ENCODE peak calls at places on chromosomes 5 and 9, in ten cellular contexts. K is body of pancreas; S is CD8-positive, alpha-beta memory T cell; U is kidney; R is aorta; Z is heart right ventricle; C is psoas muscle; M is right atrium auricular region; V is tibial artery; O is HAP-1. E is an unnamed sample. For H3K4me1 and H3K9me3, the result is how much of the 10 kb centered on the place peaks cover.

GRCh38 chr5:66742083-66742895 is 146.1 kb downstream of the MAST4 start:
- DNase-seq in K (peak), S (no peak), U (no peak), R (no peak), Z (peak), C (no peak), M (no peak), V (no peak), O (peak), E (no peak)

GRCh38 chr5:176716320-176716719 is 69.0 kb downstream of the TSPAN17 start:
- DNase-seq in K (no peak), S (no peak), U (no peak), R (no peak), Z (no peak), C (no peak), M (no peak), V (no peak), O (no peak), E (peak)

GRCh38 chr5:137761020-137761516 is 6.9 kb upstream of the HNRNPA0 start:
- DNase-seq in K (no peak), S (no peak), U (no peak), R (no peak), Z (no peak), C (no peak), M (no peak), V (no peak), O (no peak), E (no peak)

GRCh38 chr9:137172907-137173794 is 1.3 kb upstream of the TMEM210 start:
- DNase-seq in K (no peak), S (no peak), U (no peak), R (no peak), Z (no peak), C (no peak), M (no peak), V (no peak), O (no peak), E (no peak)

GRCh38 chr9:3916420-3916819 is 383.4 kb downstream of the GLIS3 start:
- DNase-seq in K (no peak), S (no peak), U (no peak), R (no peak), Z (no peak), C (no peak), M (no peak), V (no peak), O (peak), E (no peak)

GRCh38 chr5:86152988-86153560 is 464.7 kb upstream of the COX7C start:
- DNase-seq in K (no peak), S (no peak), U (no peak), R (no peak), Z (no peak), C (no peak), M (no peak), V (no peak), O (no peak), E (no peak)

GRCh38 chr5:103298557-103298956 is 40.0 kb downstream of the MACIR start:
- DNase-seq in K (no peak), S (no peak), U (no peak), R (no peak), Z (no peak), C (no peak), M (no peak), V (no peak), O (peak), E (no peak)

GRCh38 chr9:136551401-136552116 is 5.7 kb upstream of the NOTCH1 start:
- DNase-seq in K (peak), S (no peak), U (peak), R (peak), Z (peak), C (peak), M (peak), V (peak), O (peak), E (no peak)

GRCh38 chr5:63774939-63775338 is 187.3 kb downstream of the HTR1A start:
- DNase-seq in K (no peak), S (no peak), U (no peak), R (no peak), Z (no peak), C (no peak), M (no peak), V (no peak), O (no peak), E (no peak)

GRCh38 chr5:9692576-9692975 is 62.4 kb upstream of the TAS2R1 start:
- DNase-seq in K (no peak), S (no peak), U (no peak), R (no peak), Z (no peak), C (no peak), M (no peak), V (no peak), O (no peak), E (no peak)

GRCh38 chr5:173643964-173644363 is 27.5 kb upstream of the BOD1 start:
- DNase-seq in K (peak), S (no peak), U (no peak), R (no peak), Z (no peak), C (no peak), M (no peak), V (no peak), O (no peak), E (peak)

GRCh38 chr5:151556808-151557207 is 34.3 kb downstream of the FAT2 start:
- DNase-seq in K (no peak), S (no peak), U (no peak), R (no peak), Z (no peak), C (no peak), M (no peak), V (no peak), O (no peak), E (no peak)

GRCh38 chr9:36868591-36869282 is 165.3 kb downstream of the PAX5 start:
- DNase-seq in K (no peak), S (no peak), U (no peak), R (no peak), Z (no peak), C (no peak), M (no peak), V (no peak), O (no peak), E (no peak)

GRCh38 chr5:15807861-15808260 is 307.9 kb downstream of the FBXL7 start:
- DNase-seq in K (no peak), S (no peak), U (no peak), R (no peak), Z (peak), C (peak), M (no peak), V (no peak), O (no peak), E (peak)

GRCh38 chr9:123335227-123335985 is 20.6 kb upstream of the CRB2 start:
- DNase-seq in K (peak), S (no peak), U (no peak), R (no peak), Z (no peak), C (no peak), M (no peak), V (no peak), O (peak), E (peak)

GRCh38 chr9:123327697-123328100 is 28.3 kb upstream of the CRB2 start:
- DNase-seq in K (peak), S (no peak), U (no peak), R (no peak), Z (no peak), C (no peak), M (no peak), V (no peak), O (no peak), E (no peak)

GRCh38 chr9:123334639-123335038 is 21.4 kb upstream of the CRB2 start:
- DNase-seq in K (no peak), S (no peak), U (no peak), R (no peak), Z (no peak), C (no peak), M (no peak), V (no peak), O (no peak), E (no peak)

GRCh38 chr9:123329329-123329955 is 26.6 kb upstream of the CRB2 start:
- DNase-seq in K (peak), S (no peak), U (no peak), R (no peak), Z (no peak), C (no peak), M (no peak), V (no peak), O (no peak), E (no peak)

GRCh38 chr9:123331303-123331702 is 24.7 kb upstream of the CRB2 start:
- DNase-seq in K (no peak), S (no peak), U (no peak), R (no peak), Z (no peak), C (no peak), M (no peak), V (no peak), O (no peak), E (no peak)
- H3K4me1 ChIP-seq in K (under half), S (under half), U (under half), R (under half), Z (under half), C (under half), M (under half), V (under half), O (under half), E (under half)

GRCh38 chr5:75484605-75485004 is 26.8 kb downstream of the CERT1 start:
- DNase-seq in K (no peak), S (no peak), U (no peak), R (no peak), Z (no peak), C (no peak), M (no peak), V (no peak), O (no peak), E (no peak)

GRCh38 chr5:75481024-75481423 is 30.4 kb downstream of the CERT1 start:
- DNase-seq in K (no peak), S (no peak), U (no peak), R (no peak), Z (no peak), C (no peak), M (no peak), V (no peak), O (no peak), E (no peak)

DNA sequence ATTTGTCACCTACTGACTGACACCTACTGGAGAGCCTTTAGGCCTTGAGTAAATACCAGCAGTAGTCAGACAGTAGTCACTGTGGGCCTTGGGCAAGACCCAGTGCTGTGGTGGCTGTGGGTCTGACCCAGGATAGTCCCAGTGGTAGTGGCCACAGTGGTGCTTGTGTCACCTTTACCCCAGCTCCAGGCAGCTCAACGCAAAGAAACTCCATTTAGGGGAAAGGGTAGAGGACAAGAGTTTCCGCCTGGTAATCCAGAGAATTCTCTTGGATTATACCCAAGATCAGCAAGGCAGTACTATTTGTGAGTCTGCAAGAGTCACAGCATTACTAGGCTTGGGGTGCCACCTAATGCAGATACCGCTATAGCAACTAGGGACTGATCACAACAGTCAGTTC is 28.9 kb downstream of the CERT1 start:
- DNase-seq in K (no peak), S (no peak), U (no peak), R (no peak), Z (no peak), C (no peak), M (no peak), V (no peak), O (no peak), E (no peak)
- H3K9me3 ChIP-seq in K (under half), S (under half), U (under half), R (under half), Z (under half), C (under half), M (under half), V (under half), O (under half), E (under half)

GRCh38 chr9:128911529-128912035 is 9.2 kb upstream of the PHYHD1 start:
- DNase-seq in K (peak), S (no peak), U (peak), R (peak), Z (peak), C (peak), M (peak), V (peak), O (no peak), E (peak)
- H3K4me1 ChIP-seq in K (half or more), S (half or more), U (under half), R (under half), Z (half or more), C (half or more), M (half or more), V (half or more), O (under half), E (under half)

GRCh38 chr5:56340196-56340980 is 107.3 kb upstream of the ANKRD55 start:
- DNase-seq in K (no peak), S (no peak), U (no peak), R (no peak), Z (no peak), C (no peak), M (no peak), V (no peak), O (no peak), E (peak)
- H3K9me3 ChIP-seq in K (under half), S (under half), U (under half), R (under half), Z (under half), C (under half), M (under half), V (under half), O (under half), E (under half)

GRCh38 chr9:134188421-134189166 is 24.2 kb upstream of the RNU6ATAC start:
- DNase-seq in K (no peak), S (no peak), U (peak), R (peak), Z (no peak), C (peak), M (no peak), V (peak), O (no peak), E (peak)

GRCh38 chr9:134189167-134189474 is 24.8 kb upstream of the RNU6ATAC start:
- DNase-seq in K (no peak), S (no peak), U (peak), R (peak), Z (no peak), C (peak), M (no peak), V (peak), O (no peak), E (no peak)

GRCh38 chr9:134190232-134191121 is 26.1 kb upstream of the RNU6ATAC start:
- DNase-seq in K (no peak), S (no peak), U (peak), R (peak), Z (no peak), C (peak), M (no peak), V (peak), O (no peak), E (no peak)

GRCh38 chr9:134187821-134188420 is 23.6 kb upstream of the RNU6ATAC start:
- DNase-seq in K (no peak), S (no peak), U (peak), R (peak), Z (no peak), C (peak), M (no peak), V (peak), O (no peak), E (no peak)

GRCh38 chr9:134189475-134190231 is 25.3 kb upstream of the RNU6ATAC start:
- DNase-seq in K (no peak), S (no peak), U (peak), R (peak), Z (no peak), C (peak), M (no peak), V (peak), O (no peak), E (no peak)
- H3K4me1 ChIP-seq in K (under half), S (under half), U (under half), R (under half), Z (under half), C (under half), M (under half), V (under half), O (under half), E (under half)

DNA sequence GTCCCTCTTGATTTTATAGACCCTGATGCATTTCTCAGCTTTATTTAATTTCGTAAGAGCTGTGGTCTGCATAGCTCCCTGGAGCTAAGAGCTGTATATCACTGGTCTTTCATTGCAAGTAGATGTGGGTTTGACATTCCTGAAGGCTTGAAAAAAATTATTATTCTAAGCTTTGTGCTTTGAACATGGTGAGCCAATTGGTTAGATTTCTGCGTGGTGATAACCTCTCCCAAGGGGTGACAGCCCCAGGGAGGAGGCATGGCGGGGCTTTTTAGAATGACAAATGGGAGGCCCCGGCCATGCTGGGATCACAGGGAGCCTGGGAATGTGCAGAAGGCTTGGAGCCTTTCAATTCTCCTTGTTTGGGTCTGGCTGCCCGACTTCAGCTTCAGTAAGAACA is 193.6 kb downstream of the SLIT3 start:
- DNase-seq in K (no peak), S (no peak), U (peak), R (no peak), Z (no peak), C (no peak), M (no peak), V (no peak), O (no peak), E (peak)
- H3K9me3 ChIP-seq in K (under half), S (under half), U (under half), R (under half), Z (under half), C (under half), M (under half), V (under half), O (under half), E (under half)

DNA sequence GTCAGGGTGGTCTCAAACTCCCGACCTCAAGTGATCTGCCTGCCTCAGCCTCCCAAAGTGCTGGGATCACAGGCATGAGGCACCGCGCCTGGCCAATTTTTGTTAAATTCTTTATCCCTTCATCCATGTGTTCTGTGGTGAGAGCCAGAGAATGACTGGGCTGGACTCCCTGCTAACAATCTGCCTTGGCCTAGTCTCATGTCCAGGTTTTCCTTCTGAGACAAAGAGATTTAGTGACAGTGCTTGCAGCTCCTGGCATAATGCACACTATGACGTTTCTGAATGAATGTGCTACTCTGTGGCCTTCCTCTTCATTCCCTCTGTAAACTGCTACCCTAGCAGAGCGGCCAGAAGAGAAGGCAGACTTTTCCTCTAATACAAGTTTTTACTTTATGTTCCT is 79.3 kb downstream of the FOXD1 start:
- DNase-seq in K (no peak), S (no peak), U (no peak), R (no peak), Z (no peak), C (no peak), M (no peak), V (no peak), O (no peak), E (no peak)
- H3K4me1 ChIP-seq in K (under half), S (under half), U (under half), R (under half), Z (under half), C (under half), M (under half), V (under half), O (under half), E (under half)

DNA sequence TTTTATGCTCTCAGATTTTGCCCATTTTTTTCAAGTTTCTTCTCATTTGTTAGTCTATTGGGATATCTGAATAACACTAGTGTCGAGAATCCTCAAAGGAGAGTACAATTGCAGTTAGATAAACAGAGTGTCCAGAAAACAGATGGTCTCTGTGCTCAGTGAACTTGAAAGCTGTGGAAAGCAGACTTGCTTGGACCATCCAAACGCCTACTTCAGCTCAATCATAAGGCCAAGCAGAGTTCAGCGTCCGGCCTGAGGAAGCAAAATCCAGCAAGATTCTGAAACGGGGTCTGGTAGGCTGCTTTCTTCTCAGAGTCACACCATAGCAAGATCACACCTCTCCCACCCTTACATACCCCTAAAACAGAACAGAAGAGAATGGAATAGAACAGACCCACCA is 35.9 kb upstream of the UGT3A1 start:
- DNase-seq in K (no peak), S (no peak), U (no peak), R (no peak), Z (no peak), C (no peak), M (no peak), V (no peak), O (no peak), E (no peak)
- H3K9me3 ChIP-seq in K (under half), S (under half), U (under half), R (under half), Z (under half), C (under half), M (under half), V (under half), O (under half), E (under half)